ENCODE peak calls at places on chromosomes 5 and 9, in four cellular contexts. One of them, this sample, is unnamed. For H3K36me3, the result is how much of the 10 kb centered on the place peaks cover.

GRCh38 chr5:168356592-168356991 is 65.1 kb downstream of the WWC1 start:
- DNase-seq in PC-3: no peak
- DNase-seq in endothelial cell of umbilical vein: no peak
- DNase-seq in MM.1S: no peak
- DNase-seq in this sample: no peak

GRCh38 chr9:114417511-114417910 is 29.7 kb upstream of the AKNA start:
- DNase-seq in PC-3: peak
- DNase-seq in endothelial cell of umbilical vein: no peak
- DNase-seq in MM.1S: no peak
- DNase-seq in this sample: no peak

GRCh38 chr5:37816883-37817282 is 23.0 kb downstream of the GDNF start:
- DNase-seq in PC-3: no peak
- DNase-seq in endothelial cell of umbilical vein: no peak
- DNase-seq in MM.1S: no peak
- DNase-seq in this sample: no peak

GRCh38 chr9:7097785-7098420 is 340.1 kb downstream of the KDM4C start:
- DNase-seq in PC-3: peak
- DNase-seq in endothelial cell of umbilical vein: peak
- DNase-seq in MM.1S: no peak
- DNase-seq in this sample: no peak

GRCh38 chr5:133974142-133974541 is 5.7 kb upstream of the C5orf15 start:
- DNase-seq in PC-3: no peak
- DNase-seq in endothelial cell of umbilical vein: no peak
- DNase-seq in MM.1S: no peak
- DNase-seq in this sample: no peak

GRCh38 chr5:139658928-139659667 is 10.9 kb downstream of the CXXC5 start:
- DNase-seq in PC-3: peak
- DNase-seq in endothelial cell of umbilical vein: peak
- DNase-seq in MM.1S: no peak
- DNase-seq in this sample: no peak

GRCh38 chr9:86098793-86099694 is at the start of gene GOLM1:
- DNase-seq in PC-3: peak
- DNase-seq in endothelial cell of umbilical vein: peak
- DNase-seq in MM.1S: peak
- DNase-seq in this sample: no peak

GRCh38 chr5:113090336-113091106 is 113.9 kb downstream of the DCP2 start:
- DNase-seq in PC-3: no peak
- DNase-seq in endothelial cell of umbilical vein: peak
- DNase-seq in MM.1S: peak
- DNase-seq in this sample: no peak

GRCh38 chr9:33101104-33101951 is 24.9 kb upstream of the SMU1 start:
- DNase-seq in PC-3: peak
- DNase-seq in endothelial cell of umbilical vein: no peak
- DNase-seq in MM.1S: no peak
- DNase-seq in this sample: no peak

GRCh38 chr9:121376214-121376830 is 6.3 kb upstream of the STOM start:
- DNase-seq in PC-3: peak
- DNase-seq in endothelial cell of umbilical vein: peak
- DNase-seq in MM.1S: no peak
- DNase-seq in this sample: no peak

GRCh38 chr5:170368593-170368992 is 20.6 kb downstream of the KCNMB1 start:
- DNase-seq in PC-3: no peak
- DNase-seq in endothelial cell of umbilical vein: no peak
- DNase-seq in MM.1S: no peak
- DNase-seq in this sample: no peak

GRCh38 chr5:141508808-141509611 is 20.1 kb downstream of the PCDHGC5 start:
- DNase-seq in PC-3: peak
- DNase-seq in endothelial cell of umbilical vein: peak
- DNase-seq in MM.1S: no peak
- DNase-seq in this sample: no peak

GRCh38 chr9:17075758-17076485 is 58.9 kb upstream of the CNTLN start:
- DNase-seq in PC-3: no peak
- DNase-seq in endothelial cell of umbilical vein: no peak
- DNase-seq in MM.1S: no peak
- DNase-seq in this sample: no peak

GRCh38 chr9:116992870-116993269 is 305.8 kb downstream of the TRIM32 start:
- DNase-seq in PC-3: no peak
- DNase-seq in endothelial cell of umbilical vein: no peak
- DNase-seq in MM.1S: no peak
- DNase-seq in this sample: no peak

GRCh38 chr5:74895906-74896305 is 29.7 kb upstream of the FAM169A start:
- DNase-seq in PC-3: peak
- DNase-seq in endothelial cell of umbilical vein: peak
- DNase-seq in MM.1S: no peak
- DNase-seq in this sample: no peak

GRCh38 chr9:104279535-104280215 is 185.6 kb downstream of the SMC2 start:
- DNase-seq in PC-3: peak
- DNase-seq in endothelial cell of umbilical vein: peak
- DNase-seq in MM.1S: no peak
- DNase-seq in this sample: no peak

GRCh38 chr5:82821978-82822927 is 254.9 kb downstream of the TMEM167A start:
- DNase-seq in PC-3: peak
- DNase-seq in endothelial cell of umbilical vein: no peak
- DNase-seq in MM.1S: no peak
- DNase-seq in this sample: no peak

GRCh38 chr9:81557957-81558791 is 131.2 kb downstream of the TLE1 start:
- DNase-seq in PC-3: peak
- DNase-seq in endothelial cell of umbilical vein: no peak
- DNase-seq in MM.1S: no peak
- DNase-seq in this sample: no peak

GRCh38 chr5:126852104-126852531 is 75.2 kb downstream of the LMNB1 start:
- DNase-seq in PC-3: no peak
- DNase-seq in endothelial cell of umbilical vein: peak
- DNase-seq in MM.1S: no peak
- DNase-seq in this sample: no peak

GRCh38 chr9:113131689-113132151 is 19.1 kb upstream of the SLC31A2 start:
- DNase-seq in PC-3: peak
- DNase-seq in endothelial cell of umbilical vein: peak
- DNase-seq in MM.1S: peak
- DNase-seq in this sample: peak

GRCh38 chr5:130402906-130403305 is 498.6 kb downstream of the CHSY3 start:
- DNase-seq in PC-3: no peak
- DNase-seq in endothelial cell of umbilical vein: no peak
- DNase-seq in MM.1S: no peak
- DNase-seq in this sample: no peak

GRCh38 chr5:120703923-120704445 is 239.9 kb downstream of the PRR16 start:
- DNase-seq in PC-3: no peak
- DNase-seq in endothelial cell of umbilical vein: no peak
- DNase-seq in MM.1S: no peak
- DNase-seq in this sample: no peak

GRCh38 chr5:59588922-59589321 is 304.6 kb downstream of the PDE4D start:
- DNase-seq in PC-3: peak
- DNase-seq in endothelial cell of umbilical vein: peak
- DNase-seq in MM.1S: no peak
- DNase-seq in this sample: no peak

GRCh38 chr5:131406997-131407638 is 143.3 kb downstream of the CDC42SE2 start:
- DNase-seq in PC-3: no peak
- DNase-seq in endothelial cell of umbilical vein: no peak
- DNase-seq in MM.1S: no peak
- DNase-seq in this sample: no peak

GRCh38 chr5:35938518-35939227 is at the start of gene CAPSL:
- DNase-seq in PC-3: peak
- DNase-seq in endothelial cell of umbilical vein: peak
- DNase-seq in MM.1S: peak
- DNase-seq in this sample: peak

GRCh38 chr9:81499021-81499454 is 190.3 kb downstream of the TLE1 start:
- DNase-seq in PC-3: peak
- DNase-seq in endothelial cell of umbilical vein: no peak
- DNase-seq in MM.1S: no peak
- DNase-seq in this sample: no peak

GRCh38 chr5:1975406-1975715 is 92.6 kb upstream of the IRX4 start:
- DNase-seq in PC-3: no peak
- DNase-seq in endothelial cell of umbilical vein: no peak
- DNase-seq in MM.1S: no peak
- DNase-seq in this sample: no peak

GRCh38 chr5:117587111-117587510 is 1012.5 kb upstream of the SEMA6A start:
- DNase-seq in PC-3: no peak
- DNase-seq in endothelial cell of umbilical vein: no peak
- DNase-seq in MM.1S: no peak
- DNase-seq in this sample: no peak

GRCh38 chr5:138504799-138505198 is 38.2 kb downstream of the ETF1 start:
- DNase-seq in PC-3: peak
- DNase-seq in endothelial cell of umbilical vein: peak
- DNase-seq in MM.1S: no peak
- DNase-seq in this sample: no peak

GRCh38 chr5:79236970-79237734 is 1.2 kb downstream of the JMY start:
- DNase-seq in PC-3: peak
- DNase-seq in endothelial cell of umbilical vein: peak
- DNase-seq in MM.1S: peak
- DNase-seq in this sample: no peak

GRCh38 chr5:168766038-168766700 is 187.0 kb upstream of the PANK3 start:
- DNase-seq in PC-3: no peak
- DNase-seq in endothelial cell of umbilical vein: no peak
- DNase-seq in MM.1S: no peak
- DNase-seq in this sample: no peak

GRCh38 chr9:107784235-107784958 is 294.8 kb upstream of the KLF4 start:
- DNase-seq in PC-3: no peak
- DNase-seq in endothelial cell of umbilical vein: peak
- DNase-seq in MM.1S: no peak
- DNase-seq in this sample: no peak
- H3K9ac ChIP-seq in PC-3: no peak
- H3K9ac ChIP-seq in endothelial cell of umbilical vein: no peak
- H3K9ac ChIP-seq in MM.1S: no peak
- H3K9ac ChIP-seq in this sample: no peak

DNA sequence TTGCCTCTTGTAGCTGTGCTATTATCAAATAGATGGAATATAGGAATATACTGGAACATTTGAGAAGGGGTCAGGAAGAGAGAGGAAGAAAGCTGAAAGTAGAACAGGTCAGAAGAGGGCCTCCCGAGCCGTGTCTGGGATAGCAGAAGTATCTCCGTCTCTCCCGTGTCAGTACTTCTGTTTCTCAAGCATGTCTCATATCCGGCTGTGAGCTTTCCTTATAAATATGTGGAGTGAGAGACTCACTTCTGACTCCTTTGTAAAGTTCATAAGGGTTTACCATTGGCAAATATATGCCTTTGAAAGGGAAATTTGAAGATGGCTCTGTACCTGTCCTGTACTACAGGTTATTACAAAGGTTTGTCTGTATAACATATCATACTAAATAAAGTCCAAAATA is 50.3 kb downstream of the MOCS2 start:
- DNase-seq in PC-3: no peak
- DNase-seq in endothelial cell of umbilical vein: no peak
- DNase-seq in MM.1S: no peak
- DNase-seq in this sample: no peak
- H3K36me3 ChIP-seq in PC-3: half or more
- H3K36me3 ChIP-seq in endothelial cell of umbilical vein: under half
- H3K36me3 ChIP-seq in MM.1S: under half
- H3K36me3 ChIP-seq in this sample: under half

GRCh38 chr9:131708613-131709002 is 31.3 kb downstream of the RAPGEF1 start:
- DNase-seq in PC-3: no peak
- DNase-seq in endothelial cell of umbilical vein: no peak
- DNase-seq in MM.1S: no peak
- DNase-seq in this sample: no peak
- H3K9ac ChIP-seq in PC-3: no peak
- H3K9ac ChIP-seq in endothelial cell of umbilical vein: peak
- H3K9ac ChIP-seq in MM.1S: no peak
- H3K9ac ChIP-seq in this sample: no peak

DNA sequence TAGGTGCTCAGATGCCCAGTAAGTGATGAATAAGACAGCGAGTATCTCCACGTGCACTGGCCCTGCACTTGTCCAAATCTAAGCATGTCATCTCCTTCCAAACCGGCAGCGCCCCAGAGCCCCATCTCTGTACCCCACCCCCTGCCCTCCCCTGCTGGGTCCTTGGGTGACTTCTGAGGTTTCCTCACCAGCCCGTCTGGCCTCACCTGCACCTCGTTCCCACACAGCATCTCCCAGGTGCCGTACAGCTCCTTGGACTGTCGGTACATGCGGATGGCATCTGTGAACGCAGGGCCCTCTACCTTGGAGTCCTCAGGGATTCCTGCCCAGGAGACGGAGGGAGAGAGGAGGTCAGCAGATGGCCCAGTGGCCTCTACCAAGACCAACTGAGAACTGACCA is 66.3 kb downstream of the LRSAM1 start:
- DNase-seq in PC-3: no peak
- DNase-seq in endothelial cell of umbilical vein: no peak
- DNase-seq in MM.1S: no peak
- DNase-seq in this sample: no peak
- H3K36me3 ChIP-seq in PC-3: under half
- H3K36me3 ChIP-seq in endothelial cell of umbilical vein: under half
- H3K36me3 ChIP-seq in MM.1S: under half
- H3K36me3 ChIP-seq in this sample: half or more

GRCh38 chr5:148842161-148842560 is 15.8 kb downstream of the ADRB2 start:
- DNase-seq in PC-3: no peak
- DNase-seq in endothelial cell of umbilical vein: no peak
- DNase-seq in MM.1S: no peak
- DNase-seq in this sample: no peak

GRCh38 chr5:148840531-148840930 is 14.1 kb downstream of the ADRB2 start:
- DNase-seq in PC-3: peak
- DNase-seq in endothelial cell of umbilical vein: no peak
- DNase-seq in MM.1S: no peak
- DNase-seq in this sample: no peak

GRCh38 chr5:148841519-148841918 is 15.1 kb downstream of the ADRB2 start:
- DNase-seq in PC-3: peak
- DNase-seq in endothelial cell of umbilical vein: no peak
- DNase-seq in MM.1S: peak
- DNase-seq in this sample: no peak

GRCh38 chr5:148844433-148845279 is 18.2 kb downstream of the ADRB2 start:
- DNase-seq in PC-3: no peak
- DNase-seq in endothelial cell of umbilical vein: no peak
- DNase-seq in MM.1S: no peak
- DNase-seq in this sample: no peak

GRCh38 chr5:148843510-148844318 is 17.3 kb downstream of the ADRB2 start:
- DNase-seq in PC-3: peak
- DNase-seq in endothelial cell of umbilical vein: peak
- DNase-seq in MM.1S: no peak
- DNase-seq in this sample: no peak
- H3K9ac ChIP-seq in PC-3: no peak
- H3K9ac ChIP-seq in endothelial cell of umbilical vein: no peak
- H3K9ac ChIP-seq in MM.1S: no peak
- H3K9ac ChIP-seq in this sample: no peak

DNA sequence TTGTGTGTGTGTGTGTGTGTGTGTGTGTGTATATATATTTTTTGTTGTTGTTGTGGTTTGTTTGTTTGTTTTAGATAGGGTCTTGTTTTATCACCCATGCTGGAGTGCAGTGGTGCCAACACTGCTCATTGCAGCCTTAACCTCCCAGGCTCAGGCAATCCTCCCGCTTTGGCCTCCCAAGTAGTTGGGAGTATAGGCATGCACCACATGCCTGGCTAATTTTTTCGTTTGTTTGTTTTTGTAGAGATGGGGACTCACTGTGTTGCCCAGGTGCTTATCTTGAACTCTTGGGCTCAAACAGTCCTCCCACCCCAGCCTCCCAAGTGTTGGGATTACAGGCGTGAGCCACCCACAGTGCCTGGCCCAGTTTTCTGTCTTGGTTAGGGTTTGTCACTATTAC is 77.3 kb downstream of the GAPVD1 start:
- DNase-seq in PC-3: no peak
- DNase-seq in endothelial cell of umbilical vein: no peak
- DNase-seq in MM.1S: no peak
- DNase-seq in this sample: no peak
- H3K36me3 ChIP-seq in PC-3: under half
- H3K36me3 ChIP-seq in endothelial cell of umbilical vein: under half
- H3K36me3 ChIP-seq in MM.1S: under half
- H3K36me3 ChIP-seq in this sample: half or more

GRCh38 chr9:99818439-99818992 is 3.2 kb upstream of the NR4A3 start:
- DNase-seq in PC-3: no peak
- DNase-seq in endothelial cell of umbilical vein: no peak
- DNase-seq in MM.1S: no peak
- DNase-seq in this sample: no peak
- H3K9ac ChIP-seq in PC-3: peak
- H3K9ac ChIP-seq in endothelial cell of umbilical vein: peak
- H3K9ac ChIP-seq in MM.1S: peak
- H3K9ac ChIP-seq in this sample: peak

This sample was measured in NT2/D1.